ENCODE peak calls at places on chromosomes 13 and 19, in six cellular contexts. K is fibroblast of mammary gland, N is coronary artery, R is heart right ventricle, L is cardiac fibroblast, W is adrenal gland. Y is an unnamed sample.

GRCh38 chr13:30865131-30866009 is 40.7 kb upstream of the MEDAG start:
- DNase-seq in R (peak), N (peak), L (peak), K (peak), W (peak), Y (peak)

GRCh38 chr19:1295169-1296012 is 9.7 kb downstream of the EFNA2 start:
- DNase-seq in W (no peak), R (no peak), L (no peak), N (no peak), K (no peak), Y (no peak)

GRCh38 chr19:20964798-20965197 is 41.7 kb downstream of the ZNF85 start:
- DNase-seq in W (no peak), L (no peak), R (no peak), N (no peak), K (no peak), Y (no peak)

GRCh38 chr19:6475321-6476108 is 6.1 kb downstream of the DENND1C start:
- DNase-seq in K (no peak), L (no peak), R (no peak), N (no peak), W (peak), Y (no peak)

GRCh38 chr19:5072115-5072514 is 103.2 kb downstream of the KDM4B start:
- DNase-seq in L (no peak), K (no peak), N (no peak), W (no peak), R (no peak), Y (no peak)

GRCh38 chr13:106484755-106485193 is 50.7 kb downstream of the EFNB2 start:
- DNase-seq in N (no peak), W (no peak), R (peak), L (peak), K (peak), Y (no peak)

GRCh38 chr19:41114132-41114531 is at the start of gene CYP2F1:
- DNase-seq in R (no peak), K (no peak), W (no peak), L (no peak), N (peak), Y (no peak)

GRCh38 chr13:23598371-23598770 is 28.2 kb downstream of the TNFRSF19 start:
- DNase-seq in L (peak), W (no peak), R (no peak), K (peak), N (no peak), Y (no peak)

GRCh38 chr19:383040-383439 is 25.9 kb downstream of the C2CD4C start:
- DNase-seq in N (no peak), K (peak), R (no peak), W (no peak), L (no peak), Y (no peak)

GRCh38 chr13:93289842-93290241 is 63.2 kb downstream of the GPC6 start:
- DNase-seq in R (no peak), K (no peak), N (no peak), W (no peak), L (no peak), Y (no peak)

GRCh38 chr13:28161370-28161769 is 23.0 kb downstream of the PAN3 start:
- DNase-seq in N (no peak), W (no peak), K (peak), L (peak), R (no peak), Y (no peak)

GRCh38 chr19:34173145-34173956 is 1.0 kb downstream of the LSM14A start:
- DNase-seq in R (peak), N (no peak), W (peak), K (peak), L (peak), Y (peak)

GRCh38 chr13:99425485-99426341 is 75.6 kb upstream of the TM9SF2 start:
- DNase-seq in R (no peak), L (no peak), W (no peak), N (peak), K (no peak), Y (peak)

GRCh38 chr19:53157601-53158000 is 1.3 kb downstream of the ZNF347 start:
- DNase-seq in L (peak), N (no peak), R (peak), W (peak), K (peak), Y (no peak)

GRCh38 chr19:23183251-23183650 is 66.4 kb downstream of the ZNF730 start:
- DNase-seq in W (no peak), L (no peak), K (no peak), R (no peak), N (no peak), Y (no peak)

GRCh38 chr13:113732961-113733950 is 25.8 kb upstream of the TMEM255B start:
- DNase-seq in K (no peak), R (no peak), N (no peak), W (no peak), L (no peak), Y (peak)

GRCh38 chr13:81602236-81602635 is 1261.3 kb upstream of the SPRY2 start:
- DNase-seq in K (peak), N (no peak), L (no peak), W (no peak), R (no peak), Y (no peak)

GRCh38 chr13:99981115-99982020 is at the start of gene ZIC2:
- DNase-seq in L (no peak), R (no peak), K (peak), N (no peak), W (peak), Y (no peak)

GRCh38 chr19:5665781-5666513 is 14.4 kb downstream of the MICOS13 start:
- DNase-seq in N (no peak), R (no peak), K (peak), L (peak), W (peak), Y (no peak)

GRCh38 chr19:10420444-10421239 is at the start of gene PDE4A:
- DNase-seq in W (no peak), R (no peak), L (peak), K (no peak), N (no peak), Y (peak)

GRCh38 chr19:55597493-55597892 is 1.8 kb downstream of the FIZ1 start:
- DNase-seq in R (no peak), L (no peak), W (no peak), K (no peak), N (no peak), Y (peak)

GRCh38 chr13:75373988-75374387 is 108.0 kb downstream of the TBC1D4 start:
- DNase-seq in N (no peak), R (no peak), K (no peak), L (no peak), W (no peak), Y (no peak)

GRCh38 chr13:75372923-75373841 is 108.8 kb downstream of the TBC1D4 start:
- DNase-seq in L (peak), W (peak), N (no peak), R (no peak), K (no peak), Y (no peak)

GRCh38 chr13:75371223-75371622 is 110.7 kb downstream of the TBC1D4 start:
- DNase-seq in N (no peak), W (no peak), L (no peak), R (no peak), K (no peak), Y (no peak)

GRCh38 chr13:75369986-75370385 is 112.0 kb downstream of the TBC1D4 start:
- DNase-seq in L (no peak), K (no peak), N (no peak), R (no peak), W (no peak), Y (no peak)

GRCh38 chr13:75372517-75372916 is 109.5 kb downstream of the TBC1D4 start:
- DNase-seq in K (peak), W (no peak), N (no peak), L (peak), R (peak), Y (no peak)
- TF ChIP-seq CTCF in K (peak), W (peak), N (peak), L (peak), R (peak), Y (peak)

DNA sequence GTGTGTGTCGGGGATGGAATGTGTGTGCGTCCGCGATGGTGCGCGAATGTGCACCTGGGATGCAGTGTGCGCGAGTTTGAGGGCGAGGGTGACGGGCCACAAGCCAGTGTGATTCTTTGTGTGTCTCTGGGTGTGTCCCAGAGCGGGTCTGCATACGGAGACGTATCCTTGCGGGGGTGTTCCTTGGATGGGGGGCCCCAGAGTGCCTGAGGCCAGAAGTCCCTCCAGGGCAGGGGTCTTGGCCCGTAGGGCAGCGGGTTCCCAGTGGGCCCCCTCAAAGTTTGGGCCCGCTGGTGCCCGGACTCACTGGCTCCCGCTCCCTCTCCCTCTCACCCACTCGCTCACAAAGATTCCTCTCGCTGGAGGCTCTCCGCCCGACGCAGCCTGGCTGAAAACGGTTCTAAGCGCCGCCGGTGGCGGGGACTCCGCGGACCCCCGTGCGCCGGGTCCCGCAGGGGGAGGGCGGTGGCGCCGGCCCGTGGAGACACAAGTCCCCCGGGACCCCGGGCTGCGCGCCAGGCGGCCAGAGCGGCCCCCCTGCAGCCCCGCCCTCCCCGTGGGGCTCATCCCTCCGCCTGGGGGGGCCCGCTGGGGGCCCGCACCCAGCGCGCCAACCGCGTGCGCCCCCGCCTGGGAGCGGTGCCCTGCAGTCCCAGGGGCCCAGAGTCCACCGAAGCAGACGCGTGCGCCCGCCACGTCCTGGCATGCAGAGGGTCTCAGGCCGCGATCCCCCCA is 886 bp downstream of the CRLF1 start:
- DNase-seq in L (no peak), K (no peak), N (no peak), W (no peak), R (no peak), Y (no peak)
- H3K4me3 ChIP-seq in L (peak), K (no peak), N (peak), W (no peak), R (peak), Y (no peak)

GRCh38 chr13:45683701-45684100 is 18.4 kb upstream of the CBY2 start:
- DNase-seq in W (no peak), N (no peak), L (no peak), K (no peak), R (no peak), Y (no peak)
- TF ChIP-seq CTCF in W (no peak), N (no peak), L (no peak), K (no peak), R (no peak), Y (no peak)

GRCh38 chr13:40971321-40971720 is 47.8 kb downstream of the ELF1 start:
- DNase-seq in N (no peak), W (no peak), L (no peak), R (no peak), K (no peak), Y (no peak)

GRCh38 chr13:40974460-40975407 is 44.4 kb downstream of the ELF1 start:
- DNase-seq in L (peak), R (no peak), W (peak), K (peak), N (no peak), Y (no peak)

GRCh38 chr13:40975441-40975840 is 43.7 kb downstream of the ELF1 start:
- DNase-seq in W (no peak), N (no peak), R (no peak), L (no peak), K (no peak), Y (no peak)

GRCh38 chr13:40970803-40971202 is 48.3 kb downstream of the ELF1 start:
- DNase-seq in K (no peak), N (no peak), R (no peak), L (no peak), W (no peak), Y (no peak)

DNA sequence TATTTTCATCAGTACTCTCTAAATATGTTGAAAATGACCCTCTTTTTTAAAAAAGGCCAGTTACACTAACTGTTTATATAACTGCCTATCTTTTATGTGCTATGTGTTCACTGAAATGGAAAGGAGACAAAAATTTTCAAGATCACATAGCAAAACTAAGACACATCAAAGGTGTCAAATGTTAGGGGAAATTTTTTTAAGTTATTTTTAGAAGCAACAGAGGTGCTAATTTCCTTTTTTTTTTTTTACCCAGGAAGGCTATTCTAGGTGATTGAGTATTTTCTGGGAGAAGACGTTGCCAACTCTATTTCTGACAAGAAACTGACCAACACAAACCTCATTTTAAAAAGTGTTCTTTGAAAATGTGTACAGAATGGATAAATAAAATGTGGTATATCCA is 45.7 kb downstream of the ELF1 start:
- DNase-seq in L (no peak), K (no peak), N (no peak), W (no peak), R (no peak), Y (no peak)
- H3K4me3 ChIP-seq in L (no peak), K (no peak), N (no peak), W (no peak), R (no peak), Y (no peak)

DNA sequence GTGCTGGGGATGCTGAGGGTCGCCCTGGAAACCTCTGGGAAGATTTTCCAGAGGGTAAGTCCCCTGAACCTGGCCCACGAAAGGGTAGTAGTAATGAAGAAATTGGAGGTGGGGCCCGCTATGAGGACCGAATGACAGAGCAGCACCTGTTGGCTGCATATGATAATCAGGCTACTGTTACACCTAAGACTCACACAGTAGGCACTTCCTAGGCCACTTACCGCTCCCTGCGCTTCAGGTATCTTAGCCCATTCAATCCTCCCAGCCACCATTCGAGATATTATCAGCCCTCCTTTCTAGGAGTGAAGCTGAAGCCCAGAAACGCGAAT is 4.3 kb upstream of the LRFN3 start:
- DNase-seq in N (no peak), L (no peak), K (no peak), W (no peak), R (no peak), Y (no peak)
- TF ChIP-seq CTCF in N (peak), L (no peak), K (no peak), W (no peak), R (no peak), Y (no peak)